ENCODE peak calls at places on chromosomes 16 and 17, in seven cellular contexts. One of them, this sample, is unnamed. For H3K9me3, the result is how much of the 10 kb centered on the place peaks cover.

GRCh38 chr17:48123776-48124388 is 16.3 kb downstream of the SNX11 start:
- DNase-seq in OCI-LY7: no peak
- DNase-seq in cardiac muscle cell: no peak
- DNase-seq in body of pancreas: no peak
- DNase-seq in small intestine: no peak
- DNase-seq in tibial artery: no peak
- DNase-seq in A549: no peak
- DNase-seq in this sample: no peak

GRCh38 chr17:61420745-61421398 is 21.2 kb downstream of the TBX2 start:
- DNase-seq in small intestine: no peak
- DNase-seq in tibial artery: no peak
- DNase-seq in OCI-LY7: no peak
- DNase-seq in A549: no peak
- DNase-seq in body of pancreas: no peak
- DNase-seq in cardiac muscle cell: no peak
- DNase-seq in this sample: no peak

GRCh38 chr17:27778193-27778592 is 22.1 kb downstream of the NOS2 start:
- DNase-seq in OCI-LY7: no peak
- DNase-seq in cardiac muscle cell: peak
- DNase-seq in tibial artery: no peak
- DNase-seq in A549: no peak
- DNase-seq in small intestine: no peak
- DNase-seq in body of pancreas: no peak
- DNase-seq in this sample: no peak

GRCh38 chr16:70250748-70251650 is 741 bp downstream of the EXOSC6 start:
- DNase-seq in OCI-LY7: no peak
- DNase-seq in tibial artery: no peak
- DNase-seq in body of pancreas: peak
- DNase-seq in cardiac muscle cell: peak
- DNase-seq in small intestine: peak
- DNase-seq in A549: peak
- DNase-seq in this sample: peak

GRCh38 chr16:82082543-82083244 is 47.6 kb downstream of the HSD17B2 start:
- DNase-seq in small intestine: peak
- DNase-seq in body of pancreas: no peak
- DNase-seq in OCI-LY7: no peak
- DNase-seq in tibial artery: no peak
- DNase-seq in A549: peak
- DNase-seq in cardiac muscle cell: no peak
- DNase-seq in this sample: peak

GRCh38 chr16:26993988-26994387 is 72.7 kb upstream of the C16orf82 start:
- DNase-seq in body of pancreas: peak
- DNase-seq in small intestine: no peak
- DNase-seq in A549: no peak
- DNase-seq in tibial artery: no peak
- DNase-seq in OCI-LY7: no peak
- DNase-seq in cardiac muscle cell: peak
- DNase-seq in this sample: no peak

GRCh38 chr17:38870259-38871165 is 654 bp downstream of the LASP1 start:
- DNase-seq in A549: peak
- DNase-seq in tibial artery: peak
- DNase-seq in OCI-LY7: peak
- DNase-seq in cardiac muscle cell: peak
- DNase-seq in small intestine: peak
- DNase-seq in body of pancreas: peak
- DNase-seq in this sample: peak

GRCh38 chr17:74972107-74972972 is at the start of gene HID1:
- DNase-seq in small intestine: peak
- DNase-seq in cardiac muscle cell: peak
- DNase-seq in OCI-LY7: peak
- DNase-seq in A549: peak
- DNase-seq in body of pancreas: peak
- DNase-seq in tibial artery: no peak
- DNase-seq in this sample: peak

GRCh38 chr16:10114411-10114810 is 67.8 kb downstream of the GRIN2A start:
- DNase-seq in small intestine: no peak
- DNase-seq in tibial artery: no peak
- DNase-seq in A549: no peak
- DNase-seq in cardiac muscle cell: no peak
- DNase-seq in body of pancreas: peak
- DNase-seq in OCI-LY7: no peak
- DNase-seq in this sample: no peak

GRCh38 chr17:45361976-45362375 is 45.2 kb upstream of the MAP3K14 start:
- DNase-seq in tibial artery: no peak
- DNase-seq in cardiac muscle cell: no peak
- DNase-seq in A549: no peak
- DNase-seq in body of pancreas: no peak
- DNase-seq in OCI-LY7: no peak
- DNase-seq in small intestine: no peak
- DNase-seq in this sample: no peak

GRCh38 chr16:17334096-17334495 is 136.7 kb downstream of the XYLT1 start:
- DNase-seq in small intestine: no peak
- DNase-seq in cardiac muscle cell: no peak
- DNase-seq in body of pancreas: no peak
- DNase-seq in tibial artery: peak
- DNase-seq in OCI-LY7: no peak
- DNase-seq in A549: no peak
- DNase-seq in this sample: no peak

GRCh38 chr17:73343168-73343634 is 31.4 kb upstream of the CDC42EP4 start:
- DNase-seq in cardiac muscle cell: peak
- DNase-seq in A549: no peak
- DNase-seq in body of pancreas: peak
- DNase-seq in tibial artery: peak
- DNase-seq in small intestine: no peak
- DNase-seq in OCI-LY7: no peak
- DNase-seq in this sample: peak

GRCh38 chr16:31099860-31100638 is 5.5 kb upstream of the VKORC1 start:
- DNase-seq in cardiac muscle cell: peak
- DNase-seq in body of pancreas: no peak
- DNase-seq in A549: no peak
- DNase-seq in OCI-LY7: no peak
- DNase-seq in small intestine: no peak
- DNase-seq in tibial artery: no peak
- DNase-seq in this sample: no peak

GRCh38 chr17:40112718-40113109 is 9.1 kb upstream of the MSL1 start:
- DNase-seq in body of pancreas: no peak
- DNase-seq in OCI-LY7: no peak
- DNase-seq in tibial artery: peak
- DNase-seq in small intestine: no peak
- DNase-seq in A549: no peak
- DNase-seq in cardiac muscle cell: no peak
- DNase-seq in this sample: no peak

GRCh38 chr17:40112191-40112590 is 9.6 kb upstream of the MSL1 start:
- DNase-seq in tibial artery: peak
- DNase-seq in small intestine: no peak
- DNase-seq in A549: no peak
- DNase-seq in cardiac muscle cell: no peak
- DNase-seq in body of pancreas: no peak
- DNase-seq in OCI-LY7: no peak
- DNase-seq in this sample: no peak

GRCh38 chr17:40113961-40114272 is 7.9 kb upstream of the MSL1 start:
- DNase-seq in body of pancreas: no peak
- DNase-seq in OCI-LY7: no peak
- DNase-seq in cardiac muscle cell: peak
- DNase-seq in tibial artery: no peak
- DNase-seq in small intestine: no peak
- DNase-seq in A549: no peak
- DNase-seq in this sample: no peak

GRCh38 chr17:40115101-40115436 is 6.7 kb upstream of the MSL1 start:
- DNase-seq in small intestine: no peak
- DNase-seq in cardiac muscle cell: no peak
- DNase-seq in OCI-LY7: no peak
- DNase-seq in tibial artery: no peak
- DNase-seq in body of pancreas: no peak
- DNase-seq in A549: no peak
- DNase-seq in this sample: no peak

GRCh38 chr17:40113110-40113960 is 8.4 kb upstream of the MSL1 start:
- DNase-seq in body of pancreas: peak
- DNase-seq in tibial artery: peak
- DNase-seq in small intestine: peak
- DNase-seq in OCI-LY7: peak
- DNase-seq in A549: peak
- DNase-seq in cardiac muscle cell: peak
- DNase-seq in this sample: peak
- H3K4me3 ChIP-seq in body of pancreas: no peak
- H3K4me3 ChIP-seq in tibial artery: peak
- H3K4me3 ChIP-seq in small intestine: peak
- H3K4me3 ChIP-seq in OCI-LY7: peak
- H3K4me3 ChIP-seq in A549: peak
- H3K4me3 ChIP-seq in cardiac muscle cell: peak
- H3K4me3 ChIP-seq in this sample: no peak

GRCh38 chr17:36049643-36050042 is 14.4 kb upstream of the CCL18 start:
- DNase-seq in tibial artery: no peak
- DNase-seq in small intestine: no peak
- DNase-seq in cardiac muscle cell: no peak
- DNase-seq in body of pancreas: no peak
- DNase-seq in OCI-LY7: no peak
- DNase-seq in A549: no peak
- DNase-seq in this sample: no peak
- H3K9me3 ChIP-seq in tibial artery: under half
- H3K9me3 ChIP-seq in small intestine: under half
- H3K9me3 ChIP-seq in cardiac muscle cell: under half
- H3K9me3 ChIP-seq in body of pancreas: under half
- H3K9me3 ChIP-seq in OCI-LY7: under half
- H3K9me3 ChIP-seq in A549: under half
- H3K9me3 ChIP-seq in this sample: under half

GRCh38 chr17:46818319-46818928 is at the start of gene WNT3:
- DNase-seq in small intestine: no peak
- DNase-seq in OCI-LY7: peak
- DNase-seq in A549: no peak
- DNase-seq in cardiac muscle cell: no peak
- DNase-seq in tibial artery: no peak
- DNase-seq in body of pancreas: no peak
- DNase-seq in this sample: no peak

GRCh38 chr17:46817901-46818209 is 637 bp downstream of the WNT3 start:
- DNase-seq in OCI-LY7: no peak
- DNase-seq in A549: no peak
- DNase-seq in small intestine: no peak
- DNase-seq in tibial artery: no peak
- DNase-seq in cardiac muscle cell: no peak
- DNase-seq in body of pancreas: no peak
- DNase-seq in this sample: no peak

GRCh38 chr17:46820592-46821450 is 2.3 kb upstream of the WNT3 start:
- DNase-seq in body of pancreas: no peak
- DNase-seq in small intestine: no peak
- DNase-seq in tibial artery: no peak
- DNase-seq in cardiac muscle cell: no peak
- DNase-seq in OCI-LY7: no peak
- DNase-seq in A549: no peak
- DNase-seq in this sample: no peak

GRCh38 chr17:46819906-46820351 is 1.4 kb upstream of the WNT3 start:
- DNase-seq in A549: no peak
- DNase-seq in small intestine: no peak
- DNase-seq in body of pancreas: no peak
- DNase-seq in cardiac muscle cell: no peak
- DNase-seq in OCI-LY7: no peak
- DNase-seq in tibial artery: no peak
- DNase-seq in this sample: no peak

DNA sequence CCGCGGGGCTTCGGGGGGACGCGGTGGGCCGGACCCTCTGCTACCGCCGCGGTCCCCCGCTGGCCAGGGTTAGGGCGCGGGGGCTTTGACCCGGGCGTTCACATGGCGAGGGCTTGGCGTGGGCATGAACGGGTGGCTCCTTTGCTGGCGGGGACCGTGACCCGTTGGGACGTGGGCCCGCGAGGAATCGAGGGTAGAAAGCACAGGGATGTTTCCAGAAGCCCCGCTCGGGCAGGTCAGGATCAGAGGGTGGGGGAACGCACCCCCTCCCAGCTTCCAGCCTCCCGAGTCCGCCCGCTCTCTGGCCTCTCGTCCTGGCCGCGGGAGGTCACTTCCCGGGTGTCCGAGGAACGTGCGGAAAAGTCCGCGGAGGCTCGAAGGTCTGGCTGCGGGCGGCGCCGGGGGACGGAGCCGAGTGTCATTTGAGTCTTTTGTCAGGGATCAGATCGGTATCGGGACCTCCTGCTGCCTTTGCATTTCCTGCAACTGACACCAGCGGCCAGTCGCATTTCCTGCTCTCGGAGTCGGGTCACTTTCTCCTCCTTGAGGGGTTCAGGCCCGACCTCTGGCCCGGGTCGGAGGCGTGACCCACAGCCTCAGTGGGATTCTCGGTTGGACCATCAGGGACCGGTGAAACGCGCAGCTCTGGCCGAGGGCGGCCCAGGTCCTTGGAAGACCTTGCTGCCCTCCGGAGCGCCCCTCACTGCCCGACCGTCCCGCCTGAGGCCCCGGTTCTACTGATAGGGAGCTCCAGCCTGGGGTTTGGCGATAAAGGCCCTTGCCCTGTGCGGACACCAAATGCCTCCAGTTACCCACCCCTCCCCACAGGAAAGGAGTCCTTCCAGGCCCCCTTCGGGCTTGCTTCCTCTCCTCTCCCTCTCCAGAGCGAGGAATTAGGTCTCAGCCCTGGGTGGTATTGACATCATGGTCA is 702 bp upstream of the WNT3 start:
- DNase-seq in cardiac muscle cell: no peak
- DNase-seq in body of pancreas: no peak
- DNase-seq in small intestine: no peak
- DNase-seq in OCI-LY7: no peak
- DNase-seq in A549: no peak
- DNase-seq in tibial artery: no peak
- DNase-seq in this sample: no peak
- H3K4me3 ChIP-seq in cardiac muscle cell: peak
- H3K4me3 ChIP-seq in body of pancreas: no peak
- H3K4me3 ChIP-seq in small intestine: peak
- H3K4me3 ChIP-seq in OCI-LY7: peak
- H3K4me3 ChIP-seq in A549: no peak
- H3K4me3 ChIP-seq in tibial artery: peak
- H3K4me3 ChIP-seq in this sample: peak

GRCh38 chr17:77708049-77708448 is 250.5 kb upstream of the TNRC6C start:
- DNase-seq in cardiac muscle cell: no peak
- DNase-seq in tibial artery: no peak
- DNase-seq in OCI-LY7: no peak
- DNase-seq in small intestine: no peak
- DNase-seq in A549: no peak
- DNase-seq in body of pancreas: no peak
- DNase-seq in this sample: no peak
- H3K9me3 ChIP-seq in cardiac muscle cell: under half
- H3K9me3 ChIP-seq in tibial artery: under half
- H3K9me3 ChIP-seq in OCI-LY7: under half
- H3K9me3 ChIP-seq in small intestine: under half
- H3K9me3 ChIP-seq in A549: half or more
- H3K9me3 ChIP-seq in body of pancreas: under half
- H3K9me3 ChIP-seq in this sample: under half

GRCh38 chr17:82371333-82372062 is at the start of gene UTS2R:
- DNase-seq in cardiac muscle cell: no peak
- DNase-seq in small intestine: no peak
- DNase-seq in body of pancreas: no peak
- DNase-seq in tibial artery: no peak
- DNase-seq in OCI-LY7: no peak
- DNase-seq in A549: no peak
- DNase-seq in this sample: no peak
- H3K4me3 ChIP-seq in cardiac muscle cell: peak
- H3K4me3 ChIP-seq in small intestine: peak
- H3K4me3 ChIP-seq in body of pancreas: no peak
- H3K4me3 ChIP-seq in tibial artery: peak
- H3K4me3 ChIP-seq in OCI-LY7: peak
- H3K4me3 ChIP-seq in A549: peak
- H3K4me3 ChIP-seq in this sample: no peak